ENCODE peak calls at places on chromosome 22, in eight cellular contexts. One of them, this sample, is unnamed.

GRCh38 chr22:23243859-23244689 is 63.8 kb downstream of the BCR start:
- DNase-seq in ovary: no peak
- DNase-seq in H9: no peak
- DNase-seq in neural progenitor cell: no peak
- DNase-seq in hepatocyte: no peak
- DNase-seq in WERI-Rb-1: no peak
- DNase-seq in endodermal cell: no peak
- DNase-seq in suprapubic skin: no peak
- DNase-seq in this sample: no peak

GRCh38 chr22:23302171-23303002 is 122.1 kb downstream of the BCR start:
- DNase-seq in endodermal cell: no peak
- DNase-seq in hepatocyte: no peak
- DNase-seq in neural progenitor cell: no peak
- DNase-seq in H9: no peak
- DNase-seq in ovary: peak
- DNase-seq in WERI-Rb-1: no peak
- DNase-seq in suprapubic skin: peak
- DNase-seq in this sample: no peak

GRCh38 chr22:40190501-40190900 is 12.8 kb downstream of the TNRC6B start:
- DNase-seq in WERI-Rb-1: no peak
- DNase-seq in endodermal cell: peak
- DNase-seq in suprapubic skin: no peak
- DNase-seq in hepatocyte: peak
- DNase-seq in ovary: no peak
- DNase-seq in H9: no peak
- DNase-seq in neural progenitor cell: no peak
- DNase-seq in this sample: no peak

GRCh38 chr22:50733521-50734342 is 4.3 kb upstream of the ACR start:
- DNase-seq in suprapubic skin: peak
- DNase-seq in H9: no peak
- DNase-seq in endodermal cell: no peak
- DNase-seq in ovary: peak
- DNase-seq in neural progenitor cell: peak
- DNase-seq in WERI-Rb-1: peak
- DNase-seq in hepatocyte: no peak
- DNase-seq in this sample: no peak

GRCh38 chr22:35352214-35353111 is 28.4 kb upstream of the HMOX1 start:
- DNase-seq in ovary: no peak
- DNase-seq in hepatocyte: no peak
- DNase-seq in endodermal cell: peak
- DNase-seq in WERI-Rb-1: peak
- DNase-seq in neural progenitor cell: peak
- DNase-seq in H9: peak
- DNase-seq in suprapubic skin: peak
- DNase-seq in this sample: no peak

GRCh38 chr22:35219012-35219411 is 38.3 kb upstream of the HMGXB4 start:
- DNase-seq in ovary: no peak
- DNase-seq in WERI-Rb-1: no peak
- DNase-seq in endodermal cell: peak
- DNase-seq in neural progenitor cell: no peak
- DNase-seq in suprapubic skin: no peak
- DNase-seq in H9: no peak
- DNase-seq in hepatocyte: no peak
- DNase-seq in this sample: peak

GRCh38 chr22:44298331-44299087 is 14.2 kb downstream of the SHISAL1 start:
- DNase-seq in neural progenitor cell: peak
- DNase-seq in endodermal cell: peak
- DNase-seq in WERI-Rb-1: no peak
- DNase-seq in suprapubic skin: no peak
- DNase-seq in ovary: no peak
- DNase-seq in hepatocyte: no peak
- DNase-seq in H9: no peak
- DNase-seq in this sample: no peak

GRCh38 chr22:43128928-43129424 is 14.2 kb downstream of the MCAT start:
- DNase-seq in WERI-Rb-1: no peak
- DNase-seq in endodermal cell: no peak
- DNase-seq in H9: no peak
- DNase-seq in ovary: no peak
- DNase-seq in neural progenitor cell: no peak
- DNase-seq in hepatocyte: peak
- DNase-seq in suprapubic skin: no peak
- DNase-seq in this sample: no peak

GRCh38 chr22:24752091-24752623 is 22.4 kb downstream of the PIWIL3 start:
- DNase-seq in endodermal cell: no peak
- DNase-seq in H9: peak
- DNase-seq in neural progenitor cell: no peak
- DNase-seq in suprapubic skin: no peak
- DNase-seq in ovary: no peak
- DNase-seq in WERI-Rb-1: no peak
- DNase-seq in hepatocyte: no peak
- DNase-seq in this sample: no peak

GRCh38 chr22:45196926-45197605 is 33.3 kb downstream of the NUP50 start:
- DNase-seq in endodermal cell: no peak
- DNase-seq in neural progenitor cell: no peak
- DNase-seq in WERI-Rb-1: no peak
- DNase-seq in H9: no peak
- DNase-seq in ovary: no peak
- DNase-seq in hepatocyte: no peak
- DNase-seq in suprapubic skin: no peak
- DNase-seq in this sample: no peak

GRCh38 chr22:40511604-40512003 is 124.9 kb downstream of the MRTFA start:
- DNase-seq in ovary: no peak
- DNase-seq in H9: no peak
- DNase-seq in endodermal cell: no peak
- DNase-seq in hepatocyte: no peak
- DNase-seq in WERI-Rb-1: no peak
- DNase-seq in neural progenitor cell: no peak
- DNase-seq in suprapubic skin: no peak
- DNase-seq in this sample: no peak

GRCh38 chr22:46054091-46054877 is 77.3 kb upstream of the WNT7B start:
- DNase-seq in neural progenitor cell: no peak
- DNase-seq in hepatocyte: no peak
- DNase-seq in H9: no peak
- DNase-seq in ovary: peak
- DNase-seq in WERI-Rb-1: no peak
- DNase-seq in endodermal cell: peak
- DNase-seq in suprapubic skin: peak
- DNase-seq in this sample: peak

GRCh38 chr22:32531955-32532818 is 57.6 kb downstream of the FBXO7 start:
- DNase-seq in hepatocyte: peak
- DNase-seq in endodermal cell: peak
- DNase-seq in H9: peak
- DNase-seq in WERI-Rb-1: no peak
- DNase-seq in suprapubic skin: peak
- DNase-seq in ovary: peak
- DNase-seq in neural progenitor cell: peak
- DNase-seq in this sample: peak

GRCh38 chr22:23353696-23354095 is 173.4 kb downstream of the BCR start:
- DNase-seq in H9: no peak
- DNase-seq in ovary: no peak
- DNase-seq in endodermal cell: no peak
- DNase-seq in suprapubic skin: no peak
- DNase-seq in WERI-Rb-1: no peak
- DNase-seq in hepatocyte: no peak
- DNase-seq in neural progenitor cell: no peak
- DNase-seq in this sample: no peak

GRCh38 chr22:36769541-36769940 is 6.4 kb downstream of the IFT27 start:
- DNase-seq in H9: no peak
- DNase-seq in neural progenitor cell: no peak
- DNase-seq in suprapubic skin: peak
- DNase-seq in hepatocyte: no peak
- DNase-seq in WERI-Rb-1: no peak
- DNase-seq in endodermal cell: no peak
- DNase-seq in ovary: no peak
- DNase-seq in this sample: no peak
- H3K27ac ChIP-seq in H9: no peak
- H3K27ac ChIP-seq in neural progenitor cell: no peak
- H3K27ac ChIP-seq in suprapubic skin: no peak
- H3K27ac ChIP-seq in hepatocyte: no peak
- H3K27ac ChIP-seq in WERI-Rb-1: no peak
- H3K27ac ChIP-seq in endodermal cell: no peak
- H3K27ac ChIP-seq in ovary: no peak
- H3K27ac ChIP-seq in this sample: no peak

GRCh38 chr22:29726104-29726503 is 6.3 kb downstream of the CABP7 start:
- DNase-seq in suprapubic skin: no peak
- DNase-seq in endodermal cell: peak
- DNase-seq in neural progenitor cell: no peak
- DNase-seq in H9: no peak
- DNase-seq in hepatocyte: no peak
- DNase-seq in WERI-Rb-1: no peak
- DNase-seq in ovary: no peak
- DNase-seq in this sample: no peak

GRCh38 chr22:29724843-29725242 is 5.0 kb downstream of the CABP7 start:
- DNase-seq in suprapubic skin: no peak
- DNase-seq in ovary: no peak
- DNase-seq in endodermal cell: no peak
- DNase-seq in hepatocyte: no peak
- DNase-seq in WERI-Rb-1: no peak
- DNase-seq in H9: no peak
- DNase-seq in neural progenitor cell: no peak
- DNase-seq in this sample: no peak

GRCh38 chr22:29726512-29727247 is 6.9 kb downstream of the CABP7 start:
- DNase-seq in H9: no peak
- DNase-seq in endodermal cell: no peak
- DNase-seq in neural progenitor cell: no peak
- DNase-seq in WERI-Rb-1: no peak
- DNase-seq in hepatocyte: no peak
- DNase-seq in ovary: no peak
- DNase-seq in suprapubic skin: no peak
- DNase-seq in this sample: no peak

GRCh38 chr22:29729161-29729560 is 9.4 kb downstream of the CABP7 start:
- DNase-seq in WERI-Rb-1: no peak
- DNase-seq in hepatocyte: no peak
- DNase-seq in neural progenitor cell: no peak
- DNase-seq in H9: no peak
- DNase-seq in suprapubic skin: no peak
- DNase-seq in ovary: no peak
- DNase-seq in endodermal cell: peak
- DNase-seq in this sample: no peak

DNA sequence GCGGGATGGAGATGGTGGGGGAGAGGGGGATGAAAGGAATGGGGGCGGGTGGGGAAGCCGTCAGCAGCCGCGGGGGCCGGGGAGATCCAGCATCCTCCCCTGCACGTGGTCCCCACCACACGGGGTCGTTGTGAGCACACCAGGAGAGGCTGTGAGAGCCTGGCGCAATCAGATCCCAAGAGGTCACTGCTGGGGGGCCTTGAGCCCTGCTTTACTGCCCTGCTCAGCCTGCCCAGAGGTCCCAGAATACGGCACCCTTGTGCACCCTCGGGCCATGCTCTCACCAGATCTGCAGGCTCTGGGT is 7.4 kb downstream of the CABP7 start:
- DNase-seq in endodermal cell: peak
- DNase-seq in suprapubic skin: no peak
- DNase-seq in neural progenitor cell: peak
- DNase-seq in WERI-Rb-1: peak
- DNase-seq in ovary: peak
- DNase-seq in hepatocyte: peak
- DNase-seq in H9: peak
- DNase-seq in this sample: no peak
- TF ChIP-seq CTCF in endodermal cell: peak
- TF ChIP-seq CTCF in suprapubic skin: no peak
- TF ChIP-seq CTCF in neural progenitor cell: peak
- TF ChIP-seq CTCF in WERI-Rb-1: peak
- TF ChIP-seq CTCF in ovary: no peak
- TF ChIP-seq CTCF in hepatocyte: peak
- TF ChIP-seq CTCF in H9: peak
- TF ChIP-seq CTCF in this sample: peak

DNA sequence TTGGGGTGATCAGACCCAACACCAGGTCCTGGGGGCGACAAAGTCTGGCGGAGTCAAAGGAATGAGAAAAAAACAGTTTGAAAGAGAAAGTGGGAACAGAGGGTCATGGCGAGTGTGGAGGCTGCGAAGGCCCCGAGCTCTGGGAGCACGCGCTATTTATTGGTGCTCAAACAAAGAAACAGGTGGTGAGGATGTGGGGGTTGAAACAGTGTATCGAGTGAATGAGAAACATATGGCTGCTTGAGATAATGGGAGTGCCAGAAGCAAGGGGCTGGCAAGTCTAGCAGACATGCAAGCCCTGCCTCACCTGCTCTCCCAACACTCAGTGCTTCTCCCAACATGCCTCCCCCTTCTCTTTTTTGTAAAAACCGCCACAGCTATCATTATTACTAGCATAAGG is 7.8 kb upstream of the DUSP18 start:
- DNase-seq in suprapubic skin: no peak
- DNase-seq in neural progenitor cell: no peak
- DNase-seq in endodermal cell: no peak
- DNase-seq in WERI-Rb-1: peak
- DNase-seq in ovary: no peak
- DNase-seq in H9: no peak
- DNase-seq in hepatocyte: no peak
- DNase-seq in this sample: no peak
- H3K27ac ChIP-seq in suprapubic skin: no peak
- H3K27ac ChIP-seq in neural progenitor cell: no peak
- H3K27ac ChIP-seq in endodermal cell: no peak
- H3K27ac ChIP-seq in WERI-Rb-1: peak
- H3K27ac ChIP-seq in ovary: no peak
- H3K27ac ChIP-seq in H9: no peak
- H3K27ac ChIP-seq in hepatocyte: no peak
- H3K27ac ChIP-seq in this sample: no peak

GRCh38 chr22:19470010-19470409 is 9.0 kb downstream of the UFD1 start:
- DNase-seq in endodermal cell: no peak
- DNase-seq in WERI-Rb-1: no peak
- DNase-seq in suprapubic skin: no peak
- DNase-seq in hepatocyte: no peak
- DNase-seq in H9: no peak
- DNase-seq in neural progenitor cell: no peak
- DNase-seq in ovary: no peak
- DNase-seq in this sample: no peak

GRCh38 chr22:19471572-19471971 is 7.4 kb downstream of the UFD1 start:
- DNase-seq in WERI-Rb-1: peak
- DNase-seq in hepatocyte: no peak
- DNase-seq in neural progenitor cell: no peak
- DNase-seq in ovary: no peak
- DNase-seq in suprapubic skin: no peak
- DNase-seq in endodermal cell: no peak
- DNase-seq in H9: no peak
- DNase-seq in this sample: no peak

GRCh38 chr22:19472233-19472632 is 6.8 kb downstream of the UFD1 start:
- DNase-seq in neural progenitor cell: no peak
- DNase-seq in WERI-Rb-1: no peak
- DNase-seq in endodermal cell: no peak
- DNase-seq in suprapubic skin: no peak
- DNase-seq in ovary: no peak
- DNase-seq in H9: no peak
- DNase-seq in hepatocyte: no peak
- DNase-seq in this sample: no peak

GRCh38 chr22:19476023-19476422 is 3.0 kb downstream of the UFD1 start:
- DNase-seq in H9: no peak
- DNase-seq in hepatocyte: no peak
- DNase-seq in suprapubic skin: no peak
- DNase-seq in neural progenitor cell: no peak
- DNase-seq in endodermal cell: no peak
- DNase-seq in ovary: no peak
- DNase-seq in WERI-Rb-1: no peak
- DNase-seq in this sample: no peak

DNA sequence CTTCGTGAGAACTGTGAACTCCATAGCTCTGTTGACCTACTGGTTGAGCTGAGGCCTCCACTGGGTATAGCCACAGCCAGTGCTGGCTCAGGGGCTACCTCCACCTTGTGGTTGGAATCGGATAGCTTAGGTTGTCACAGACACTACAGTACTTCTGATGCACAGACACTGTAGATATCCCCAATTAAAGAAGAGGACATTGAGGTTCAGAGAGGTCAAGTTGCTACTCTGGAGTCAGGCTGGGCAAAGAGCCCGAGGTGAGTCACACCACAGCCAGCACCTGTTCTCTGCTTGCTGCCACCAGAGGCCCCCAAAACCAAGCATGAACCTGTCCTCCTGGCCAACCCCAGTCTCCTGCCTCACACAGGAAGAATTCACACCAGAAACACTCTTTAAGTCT is 5.4 kb downstream of the UFD1 start:
- DNase-seq in suprapubic skin: no peak
- DNase-seq in hepatocyte: no peak
- DNase-seq in H9: no peak
- DNase-seq in ovary: no peak
- DNase-seq in WERI-Rb-1: peak
- DNase-seq in endodermal cell: no peak
- DNase-seq in neural progenitor cell: no peak
- DNase-seq in this sample: no peak
- TF ChIP-seq CTCF in suprapubic skin: no peak
- TF ChIP-seq CTCF in hepatocyte: peak
- TF ChIP-seq CTCF in H9: peak
- TF ChIP-seq CTCF in ovary: no peak
- TF ChIP-seq CTCF in WERI-Rb-1: peak
- TF ChIP-seq CTCF in endodermal cell: peak
- TF ChIP-seq CTCF in neural progenitor cell: no peak
- TF ChIP-seq CTCF in this sample: no peak